ENCODE peak calls at places on chromosomes 11 and 22, in seven cellular contexts. D is lower lobe of right lung; R is HAP-1; T is effector memory CD4-positive, alpha-beta T cell; J is tibial artery; S is right lobe of liver; H is Karpas-422. N is an unnamed sample. For H3K9me3 and H3K4me1, the result is how much of the 10 kb centered on the place peaks cover.

GRCh38 chr11:73263640-73264039 is 8.5 kb upstream of the P2RY6 start:
- DNase-seq in D (no peak), R (no peak), T (no peak), J (no peak), S (no peak), H (no peak), N (no peak)

GRCh38 chr22:41442240-41442792 is 4.3 kb downstream of the TOB2 start:
- DNase-seq in D (no peak), R (no peak), T (no peak), J (no peak), S (no peak), H (no peak), N (no peak)

GRCh38 chr22:35568751-35569725 is 28.4 kb downstream of the RASD2 start:
- DNase-seq in D (no peak), R (no peak), T (no peak), J (no peak), S (no peak), H (no peak), N (no peak)

GRCh38 chr11:79208126-79208525 is 232.7 kb downstream of the TENM4 start:
- DNase-seq in D (no peak), R (no peak), T (no peak), J (no peak), S (no peak), H (no peak), N (no peak)

GRCh38 chr11:32870676-32871075 is 21.9 kb upstream of the QSER1 start:
- DNase-seq in D (no peak), R (no peak), T (no peak), J (no peak), S (no peak), H (peak), N (no peak)

GRCh38 chr11:100546714-100547113 is 140.4 kb upstream of the ARHGAP42 start:
- DNase-seq in D (no peak), R (no peak), T (no peak), J (no peak), S (no peak), H (no peak), N (no peak)

GRCh38 chr11:2369320-2369719 is 7.8 kb upstream of the CD81 start:
- DNase-seq in D (no peak), R (no peak), T (no peak), J (no peak), S (no peak), H (no peak), N (no peak)

GRCh38 chr11:65498977-65499712 is at the start of gene MALAT1:
- DNase-seq in D (peak), R (peak), T (peak), J (peak), S (peak), H (peak), N (peak)

GRCh38 chr11:112769573-112769972 is 191.6 kb upstream of the NCAM1 start:
- DNase-seq in D (no peak), R (no peak), T (no peak), J (no peak), S (no peak), H (no peak), N (no peak)

GRCh38 chr11:117715801-117716200 is 81.2 kb downstream of the DSCAML1 start:
- DNase-seq in D (no peak), R (no peak), T (no peak), J (no peak), S (no peak), H (no peak), N (no peak)

GRCh38 chr11:91459840-91460239 is 764.8 kb upstream of the FAT3 start:
- DNase-seq in D (no peak), R (no peak), T (no peak), J (no peak), S (no peak), H (no peak), N (no peak)

GRCh38 chr11:2589538-2589934 is 110.3 kb downstream of the KCNQ1OT1 start:
- DNase-seq in D (peak), R (no peak), T (no peak), J (no peak), S (no peak), H (no peak), N (no peak)

GRCh38 chr11:34529643-34530042 is 16.0 kb upstream of the ELF5 start:
- DNase-seq in D (no peak), R (no peak), T (no peak), J (no peak), S (no peak), H (no peak), N (no peak)

GRCh38 chr22:31496735-31497146 is 405 bp downstream of the SFI1 start:
- DNase-seq in D (peak), R (no peak), T (peak), J (peak), S (peak), H (peak), N (peak)

GRCh38 chr11:121422675-121423074 is 29.4 kb upstream of the SORL1 start:
- DNase-seq in D (no peak), R (no peak), T (no peak), J (no peak), S (no peak), H (peak), N (no peak)

GRCh38 chr11:27041141-27041869 is 690 bp downstream of the BBOX1 start:
- DNase-seq in D (no peak), R (no peak), T (no peak), J (no peak), S (no peak), H (no peak), N (no peak)

GRCh38 chr22:36998620-36999351 is 20.5 kb downstream of the TST start:
- DNase-seq in D (no peak), R (no peak), T (no peak), J (no peak), S (no peak), H (no peak), N (no peak)

GRCh38 chr11:76592961-76593360 is 77.6 kb downstream of the LRRC32 start:
- DNase-seq in D (no peak), R (no peak), T (no peak), J (no peak), S (no peak), H (no peak), N (peak)

GRCh38 chr11:117610045-117610444 is 187.0 kb downstream of the DSCAML1 start:
- DNase-seq in D (no peak), R (no peak), T (no peak), J (no peak), S (no peak), H (no peak), N (no peak)

GRCh38 chr11:128468106-128468505 is 119.3 kb downstream of the ETS1 start:
- DNase-seq in D (no peak), R (no peak), T (no peak), J (no peak), S (no peak), H (no peak), N (no peak)

GRCh38 chr11:86686531-86686930 is 14.1 kb upstream of the ME3 start:
- DNase-seq in D (no peak), R (no peak), T (no peak), J (no peak), S (no peak), H (no peak), N (no peak)

GRCh38 chr11:22472306-22472705 is 134.1 kb downstream of the SLC17A6 start:
- DNase-seq in D (no peak), R (no peak), T (no peak), J (no peak), S (no peak), H (no peak), N (no peak)

GRCh38 chr11:57641426-57641825 is 8.3 kb downstream of the YPEL4 start:
- DNase-seq in D (no peak), R (peak), T (no peak), J (no peak), S (no peak), H (peak), N (no peak)

GRCh38 chr22:26713823-26714449 is 56.5 kb downstream of the MIAT start:
- DNase-seq in D (no peak), R (no peak), T (no peak), J (no peak), S (no peak), H (no peak), N (no peak)

GRCh38 chr11:125301301-125301700 is 136.8 kb downstream of the PKNOX2 start:
- DNase-seq in D (no peak), R (no peak), T (no peak), J (no peak), S (no peak), H (no peak), N (no peak)

GRCh38 chr11:132942611-132943324 is 589.5 kb downstream of the OPCML start:
- DNase-seq in D (no peak), R (no peak), T (no peak), J (no peak), S (no peak), H (no peak), N (no peak)

GRCh38 chr11:78196661-78197091 is 8.0 kb downstream of the USP35 start:
- DNase-seq in D (peak), R (no peak), T (no peak), J (no peak), S (no peak), H (no peak), N (no peak)

GRCh38 chr11:640021-640706 is 3.1 kb downstream of the DRD4 start:
- DNase-seq in D (no peak), R (no peak), T (no peak), J (no peak), S (no peak), H (no peak), N (no peak)

GRCh38 chr11:122853971-122854446 is 15.7 kb downstream of the CRTAM start:
- DNase-seq in D (no peak), R (peak), T (no peak), J (no peak), S (no peak), H (peak), N (peak)

GRCh38 chr11:110429614-110430266 is at the start of gene FDX1:
- DNase-seq in D (peak), R (peak), T (peak), J (peak), S (peak), H (peak), N (peak)

GRCh38 chr22:38467904-38468760 is at the start of gene KDELR3:
- DNase-seq in D (peak), R (no peak), T (no peak), J (peak), S (peak), H (no peak), N (peak)

GRCh38 chr11:68282861-68283230 is 11.1 kb upstream of the C11orf24 start:
- DNase-seq in D (no peak), R (no peak), T (no peak), J (no peak), S (no peak), H (no peak), N (no peak)

GRCh38 chr11:62545437-62546243 is 966 bp downstream of the AHNAK start:
- DNase-seq in D (peak), R (peak), T (peak), J (peak), S (peak), H (no peak), N (peak)

DNA sequence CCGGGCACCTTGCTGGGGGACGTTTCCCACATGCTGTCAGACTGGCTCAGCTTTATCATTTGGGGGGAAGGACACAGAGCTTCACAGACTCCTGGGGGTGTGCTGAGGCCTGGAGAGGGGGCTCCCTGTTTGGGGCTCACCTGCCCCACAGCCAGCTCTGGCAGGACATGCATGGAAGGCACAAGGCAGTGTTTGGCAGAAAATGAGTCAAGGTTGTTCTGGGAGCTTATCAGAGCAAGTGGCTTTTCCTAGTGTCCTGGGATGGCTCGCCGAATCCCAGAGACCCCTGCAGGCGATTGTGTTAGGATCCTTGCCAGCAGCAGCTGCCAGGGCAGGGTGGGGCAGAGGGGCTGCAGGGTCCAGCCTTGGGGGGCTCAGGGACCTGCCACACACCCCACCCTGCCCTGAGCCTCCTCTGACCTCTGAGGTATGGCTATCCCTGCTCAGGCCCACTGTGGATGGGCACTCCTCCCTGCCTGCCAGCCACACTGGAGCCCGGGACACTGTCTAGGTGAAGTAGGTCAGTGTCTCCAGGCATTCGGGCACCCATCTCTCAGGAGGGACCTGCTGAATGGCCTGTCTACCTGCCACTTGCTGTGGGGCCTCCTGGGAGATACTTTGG is 1323.0 kb downstream of the BRD1 start:
- DNase-seq in D (peak), R (no peak), T (no peak), J (no peak), S (no peak), H (no peak), N (no peak)
- H3K9me3 ChIP-seq in D (under half), R (under half), T (under half), J (under half), S (under half), H (under half), N (under half)

GRCh38 chr11:47508595-47509555 is 44.1 kb downstream of the CELF1 start:
- DNase-seq in D (no peak), R (no peak), T (no peak), J (no peak), S (no peak), H (no peak), N (peak)
- H3K4me1 ChIP-seq in D (half or more), R (under half), T (under half), J (under half), S (under half), H (half or more), N (under half)

DNA sequence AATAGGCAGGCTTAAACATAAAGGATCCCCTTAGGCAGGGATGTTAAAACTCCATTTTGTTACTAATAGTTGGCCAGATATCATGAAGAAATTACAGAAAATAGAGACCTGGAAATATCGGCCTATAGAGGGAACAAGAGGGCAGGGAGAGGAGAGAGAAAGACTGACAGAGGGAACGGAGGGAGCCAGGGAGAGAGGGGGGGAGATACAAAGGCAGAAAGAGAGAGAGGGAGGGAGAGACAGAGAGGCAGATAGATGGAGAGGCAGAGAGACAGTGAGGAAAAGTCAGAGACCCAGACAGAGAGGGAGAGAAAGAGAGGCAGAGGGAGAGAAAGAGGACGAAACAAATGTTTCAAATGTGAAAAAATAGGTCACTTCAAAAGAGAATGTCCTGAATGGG is 53.5 kb downstream of the ZNF280B start:
- DNase-seq in D (no peak), R (no peak), T (no peak), J (no peak), S (no peak), H (no peak), N (no peak)
- H3K9me3 ChIP-seq in D (under half), R (under half), T (under half), J (under half), S (under half), H (under half), N (under half)

GRCh38 chr22:50544078-50544745 is 1.5 kb upstream of the KLHDC7B start:
- DNase-seq in D (peak), R (peak), T (peak), J (peak), S (peak), H (peak), N (peak)
- H3K4me1 ChIP-seq in D (half or more), R (under half), T (under half), J (under half), S (under half), H (half or more), N (under half)

DNA sequence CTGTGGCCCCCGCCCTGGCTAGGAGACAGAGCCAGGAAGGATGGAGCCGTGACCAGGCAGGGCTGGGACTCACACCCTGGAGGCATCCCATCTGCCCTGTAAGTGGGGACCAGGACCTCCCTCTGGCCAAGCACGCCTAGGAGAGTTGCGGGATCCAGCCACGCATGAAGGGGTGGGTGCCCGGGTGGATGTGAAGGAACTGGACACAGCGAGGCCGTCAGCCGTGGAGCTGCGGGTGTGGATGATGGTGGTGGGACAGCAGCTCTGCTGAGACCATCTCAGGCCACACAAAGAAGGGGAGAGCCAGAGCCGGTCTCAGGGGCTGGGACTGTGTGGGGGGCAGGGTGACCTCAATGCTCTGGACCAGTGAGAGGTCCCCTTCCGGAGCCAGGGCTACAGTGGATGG is 746.4 kb downstream of the BRD1 start:
- DNase-seq in D (no peak), R (no peak), T (no peak), J (peak), S (no peak), H (no peak), N (no peak)
- H3K9me3 ChIP-seq in D (under half), R (under half), T (under half), J (under half), S (under half), H (under half), N (under half)

GRCh38 chr22:19195796-19196731 is 17.5 kb upstream of the SLC25A1 start:
- DNase-seq in D (no peak), R (no peak), T (no peak), J (no peak), S (no peak), H (no peak), N (no peak)

GRCh38 chr22:19193879-19194278 is 15.3 kb upstream of the SLC25A1 start:
- DNase-seq in D (no peak), R (no peak), T (no peak), J (no peak), S (no peak), H (no peak), N (no peak)

GRCh38 chr22:19197997-19198865 is 19.7 kb upstream of the SLC25A1 start:
- DNase-seq in D (no peak), R (no peak), T (no peak), J (no peak), S (no peak), H (no peak), N (no peak)

GRCh38 chr22:19196841-19197612 is 18.5 kb upstream of the SLC25A1 start:
- DNase-seq in D (no peak), R (no peak), T (no peak), J (no peak), S (no peak), H (no peak), N (no peak)

GRCh38 chr22:19194751-19195536 is 16.4 kb upstream of the SLC25A1 start:
- DNase-seq in D (no peak), R (no peak), T (no peak), J (no peak), S (no peak), H (no peak), N (no peak)
- H3K4me1 ChIP-seq in D (under half), R (under half), T (under half), J (under half), S (under half), H (under half), N (under half)

DNA sequence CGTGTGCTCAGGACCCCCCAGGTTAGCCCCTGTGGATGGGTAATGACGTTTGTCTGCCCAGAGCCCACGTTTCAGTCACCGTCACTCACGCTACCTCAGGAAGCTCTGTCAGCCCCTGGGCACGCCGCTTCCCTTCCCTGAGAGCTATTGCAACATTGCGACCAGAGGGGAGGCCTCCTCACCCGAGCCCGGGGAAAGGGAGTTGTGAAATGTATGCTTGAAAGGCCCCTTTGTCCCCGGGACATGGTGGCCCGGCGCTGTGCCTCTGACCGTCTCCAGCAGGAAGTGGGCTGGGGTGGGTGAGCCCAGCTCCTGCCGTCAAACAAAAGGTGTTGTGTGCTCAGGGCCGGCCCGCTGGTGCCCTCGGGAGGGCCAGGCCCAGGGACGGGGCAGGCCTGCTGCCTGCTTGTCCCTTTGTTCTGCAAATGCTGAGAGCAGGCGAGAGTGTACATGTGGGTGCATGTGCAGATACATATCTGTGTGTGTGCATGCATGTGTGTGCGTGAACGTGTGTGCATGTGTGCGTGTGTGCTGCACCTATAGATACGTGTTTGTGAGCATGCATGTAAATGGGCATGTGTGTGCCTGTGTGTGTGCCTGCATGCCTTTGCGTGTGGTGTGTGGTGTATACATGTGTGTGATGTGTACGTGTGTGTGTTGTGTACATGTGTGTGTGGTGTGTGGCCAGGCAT is 1125.0 kb downstream of the BRD1 start:
- DNase-seq in D (peak), R (no peak), T (no peak), J (no peak), S (peak), H (no peak), N (peak)
- H3K9me3 ChIP-seq in D (under half), R (under half), T (under half), J (under half), S (under half), H (under half), N (under half)

GRCh38 chr11:46335271-46335670 is 12.0 kb upstream of the DGKZ start:
- DNase-seq in D (no peak), R (no peak), T (no peak), J (no peak), S (no peak), H (no peak), N (no peak)
- H3K4me1 ChIP-seq in D (half or more), R (under half), T (under half), J (under half), S (under half), H (under half), N (under half)

GRCh38 chr11:114623720-114624119 is 28.1 kb upstream of the NXPE4 start:
- DNase-seq in D (no peak), R (no peak), T (no peak), J (no peak), S (no peak), H (no peak), N (no peak)

GRCh38 chr11:114621072-114621471 is 25.5 kb upstream of the NXPE4 start:
- DNase-seq in D (no peak), R (no peak), T (no peak), J (no peak), S (no peak), H (no peak), N (no peak)

GRCh38 chr11:114621950-114622809 is 26.6 kb upstream of the NXPE4 start:
- DNase-seq in D (no peak), R (no peak), T (no peak), J (no peak), S (no peak), H (no peak), N (no peak)

GRCh38 chr11:114624455-114625207 is 29.0 kb upstream of the NXPE4 start:
- DNase-seq in D (no peak), R (no peak), T (no peak), J (no peak), S (no peak), H (no peak), N (no peak)

GRCh38 chr11:114622858-114623257 is 27.3 kb upstream of the NXPE4 start:
- DNase-seq in D (no peak), R (no peak), T (no peak), J (no peak), S (no peak), H (no peak), N (no peak)
- H3K9me3 ChIP-seq in D (under half), R (under half), T (under half), J (under half), S (under half), H (under half), N (under half)

N was measured in mucosa of descending colon.